ENCODE peak calls at places on chromosomes 6 and 20, in six cellular contexts. G is GM12865, T is fibroblast of mammary gland, C is astrocyte of the cerebellum, V is heart right ventricle, U is AG04450. Y is an unnamed sample.

GRCh38 chr6:26215200-26216014 is 128.2 kb downstream of the HFE start:
- DNase-seq in G (peak; percentile 80), T (no peak), C (no peak), V (no peak), U (no peak), Y (no peak)

GRCh38 chr20:47717421-47717820 is 67.9 kb downstream of the SULF2 start:
- DNase-seq in G (no peak), T (no peak), C (no peak), V (no peak), U (no peak), Y (no peak)

GRCh38 chr20:45621593-45621992 is 7.9 kb upstream of the WFDC10A start:
- DNase-seq in G (no peak), T (no peak), C (no peak), V (no peak), U (no peak), Y (no peak)

GRCh38 chr6:47306887-47307286 is 2.8 kb downstream of the TNFRSF21 start:
- DNase-seq in G (no peak), T (no peak), C (no peak), V (no peak), U (no peak), Y (peak; percentile 15)

GRCh38 chr6:39361657-39362486 is 39.4 kb upstream of the KCNK16 start:
- DNase-seq in G (peak; percentile 68), T (peak; percentile 62), C (peak; percentile 40), V (peak; percentile 48), U (peak; percentile 16), Y (peak; percentile 64)

GRCh38 chr6:164106345-164106769 is 691.8 kb downstream of the QKI start:
- DNase-seq in G (peak; percentile 40), T (peak; percentile 14), C (no peak), V (peak; percentile 70), U (no peak), Y (no peak)

GRCh38 chr20:39897781-39898466 is 791.1 kb downstream of the MAFB start:
- DNase-seq in G (no peak), T (peak; percentile 45), C (no peak), V (no peak), U (no peak), Y (no peak)

GRCh38 chr6:19803331-19804330 is 33.5 kb upstream of the ID4 start:
- DNase-seq in G (no peak), T (peak; percentile 17), C (no peak), V (no peak), U (no peak), Y (no peak)

GRCh38 chr6:119965900-119966299 is 616.3 kb upstream of the MAN1A1 start:
- DNase-seq in G (no peak), T (no peak), C (no peak), V (no peak), U (no peak), Y (no peak)

GRCh38 chr6:114432380-114432779 is 89.6 kb upstream of the HS3ST5 start:
- DNase-seq in G (no peak), T (no peak), C (no peak), V (no peak), U (no peak), Y (no peak)

GRCh38 chr20:4476903-4477302 is 244.8 kb upstream of the PRND start:
- DNase-seq in G (no peak), T (no peak), C (peak; percentile 47), V (no peak), U (no peak), Y (no peak)

GRCh38 chr6:70166088-70166958 is 136.6 kb downstream of the COL9A1 start:
- DNase-seq in G (peak; percentile 51), T (peak; percentile 38), C (peak; percentile 6), V (peak; percentile 23), U (peak; percentile 1), Y (peak; percentile 31)
- TF ChIP-seq CTCF in G (peak; percentile 57), T (peak; percentile 71), C (peak; percentile 81), V (peak; percentile 65), U (peak; percentile 70), Y (peak; percentile 57)

GRCh38 chr20:43906505-43907034 is 8.1 kb upstream of the TOX2 start:
- DNase-seq in G (no peak), T (no peak), C (no peak), V (no peak), U (no peak), Y (no peak)

GRCh38 chr20:43910564-43910963 is 4.1 kb upstream of the TOX2 start:
- DNase-seq in G (peak; percentile 19), T (no peak), C (no peak), V (no peak), U (no peak), Y (no peak)

GRCh38 chr20:43909720-43910119 is 4.9 kb upstream of the TOX2 start:
- DNase-seq in G (peak; percentile 24), T (no peak), C (no peak), V (no peak), U (no peak), Y (no peak)

GRCh38 chr20:43911066-43911465 is 3.6 kb upstream of the TOX2 start:
- DNase-seq in G (peak; percentile 43), T (peak; percentile 79), C (peak; percentile 34), V (no peak), U (no peak), Y (peak; percentile 67)

GRCh38 chr20:43909211-43909610 is 5.4 kb upstream of the TOX2 start:
- DNase-seq in G (no peak), T (no peak), C (no peak), V (no peak), U (no peak), Y (no peak)
- TF ChIP-seq CTCF in G (no peak), T (no peak), C (no peak), V (no peak), U (no peak), Y (no peak)

GRCh38 chr6:36836091-36836770 is 3.0 kb downstream of the CPNE5 start:
- DNase-seq in G (no peak), T (no peak), C (no peak), V (no peak), U (no peak), Y (no peak)
- TF ChIP-seq CTCF in G (peak; percentile 6), T (no peak), C (no peak), V (no peak), U (no peak), Y (no peak)

DNA sequence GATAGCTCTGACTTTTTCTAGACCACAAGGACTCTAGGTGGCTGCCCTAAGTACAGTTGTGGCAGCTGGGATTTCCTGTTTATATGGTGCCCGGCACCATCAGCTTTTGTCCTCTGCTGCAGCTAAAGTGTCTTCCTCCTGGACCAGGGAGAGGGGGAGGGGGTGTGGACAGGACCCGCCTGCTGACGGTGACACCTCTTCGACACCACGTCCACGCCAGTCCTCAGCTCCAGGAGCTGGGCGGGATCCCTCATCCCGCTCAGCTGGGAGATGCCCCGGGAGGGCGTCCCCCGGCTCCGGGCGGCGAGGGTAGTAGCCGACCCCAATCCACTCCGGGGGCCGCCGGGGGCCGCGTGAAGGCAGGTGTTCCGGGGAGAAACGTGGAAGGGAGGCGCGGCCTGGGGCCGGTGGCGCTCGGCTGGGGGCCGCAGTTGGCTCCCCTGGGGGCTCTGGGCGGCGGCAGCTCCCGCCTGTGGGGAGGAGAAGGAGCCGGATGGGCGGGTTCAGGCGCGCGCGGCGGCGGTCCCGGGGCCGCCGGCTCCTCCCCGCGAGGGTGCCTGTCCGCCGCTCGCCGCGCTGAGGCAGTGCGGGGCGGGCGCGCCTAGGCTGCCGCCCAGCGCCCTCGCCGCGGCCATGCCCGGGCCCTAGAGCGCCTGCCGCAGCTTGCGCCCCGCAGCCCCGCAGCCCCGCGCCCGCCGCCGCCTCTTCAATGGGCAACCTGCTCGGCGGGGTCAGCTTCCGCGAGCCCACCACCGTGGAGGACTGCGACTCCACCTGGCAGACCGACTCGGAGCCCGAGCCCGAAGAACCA is at the start of gene OGFRL1:
- DNase-seq in G (peak; percentile 86), T (peak; percentile 57), C (no peak), V (peak; percentile 86), U (no peak), Y (peak; percentile 80)
- TF ChIP-seq CTCF in G (peak; percentile 19), T (no peak), C (no peak), V (peak; percentile 26), U (no peak), Y (peak; percentile 67)

GRCh38 chr6:106085687-106085983 is 501 bp upstream of the PRDM1 start:
- DNase-seq in G (no peak), T (no peak), C (no peak), V (no peak), U (no peak), Y (no peak)

GRCh38 chr6:106084973-106085686 is 1.0 kb upstream of the PRDM1 start:
- DNase-seq in G (no peak), T (peak; percentile 68), C (no peak), V (no peak), U (no peak), Y (no peak)

GRCh38 chr6:106084106-106084963 is 1.8 kb upstream of the PRDM1 start:
- DNase-seq in G (peak; percentile 91), T (peak; percentile 97), C (peak; percentile 71), V (no peak), U (peak; percentile 78), Y (no peak)

GRCh38 chr6:106087548-106088325 is 1.6 kb downstream of the PRDM1 start:
- DNase-seq in G (no peak), T (peak; percentile 87), C (peak; percentile 57), V (no peak), U (no peak), Y (no peak)

GRCh38 chr6:106085984-106086832 is at the start of gene PRDM1:
- DNase-seq in G (peak; percentile 96), T (peak; percentile 64), C (no peak), V (peak; percentile 72), U (no peak), Y (peak; percentile 85)
- TF ChIP-seq CTCF in G (peak; percentile 34), T (no peak), C (no peak), V (peak; percentile 26), U (peak; percentile 17), Y (peak; percentile 54)

Y was measured in RWPE1.